ENCODE peak calls at places on chromosomes 1 and 21, in ten cellular contexts. N is Calu3; G is GM20000; K is mammary epithelial cell; W is fibroblast of mammary gland; U is astrocyte of the cerebellum; P is A549; S is CD8-positive, alpha-beta T cell; T is choroid plexus epithelial cell; R is IMR-90. Y is an unnamed sample.
A peak's percentile ranks its signal among the peaks of the same experiment; 100 is the strongest.

GRCh38 chr1:230684146-230684545 is 29.8 kb downstream of the AGT start:
- DNase-seq in G (no peak), S (no peak), K (peak; percentile 70), W (no peak), P (no peak), U (no peak), R (no peak), T (no peak), N (peak; percentile 85), Y (no peak)

GRCh38 chr1:228341450-228341813 is 65.2 kb downstream of the TRIM11 start:
- DNase-seq in G (no peak), K (no peak), R (no peak), P (no peak), S (no peak), W (no peak), T (no peak), N (no peak), U (no peak), Y (no peak)

GRCh38 chr1:19786988-19787423 is 12.7 kb downstream of the TMCO4 start:
- DNase-seq in P (no peak), N (peak; percentile 58), W (no peak), U (no peak), R (no peak), G (no peak), K (no peak), T (no peak), S (no peak), Y (no peak)

GRCh38 chr1:27509127-27510080 is 19.4 kb upstream of the WASF2 start:
- DNase-seq in G (no peak), W (no peak), N (no peak), R (no peak), K (no peak), T (no peak), S (no peak), U (no peak), P (no peak), Y (no peak)

GRCh38 chr1:70361727-70362413 is 7.3 kb upstream of the ANKRD13C start:
- DNase-seq in P (peak; percentile 3), W (peak; percentile 54), G (no peak), T (peak; percentile 72), R (peak; percentile 73), N (no peak), U (peak; percentile 44), S (no peak), K (no peak), Y (no peak)

GRCh38 chr21:35573472-35574389 is 486.6 kb downstream of the SETD4 start:
- DNase-seq in G (no peak), W (peak; percentile 53), R (peak; percentile 69), U (no peak), S (no peak), K (no peak), P (no peak), N (no peak), T (no peak), Y (no peak)

GRCh38 chr1:111507411-111508201 is 4.2 kb upstream of the ADORA3 start:
- DNase-seq in T (peak; percentile 64), P (no peak), K (peak; percentile 60), N (peak; percentile 38), W (peak; percentile 55), U (no peak), R (peak; percentile 55), S (peak; percentile 79), G (peak; percentile 68), Y (peak; percentile 61)

GRCh38 chr1:114828251-114828650 is 26.4 kb upstream of the SYCP1 start:
- DNase-seq in P (no peak), S (no peak), N (no peak), U (no peak), W (peak; percentile 29), G (no peak), T (peak; percentile 22), K (peak; percentile 82), R (peak; percentile 1), Y (no peak)

GRCh38 chr1:154714638-154715037 is 106.7 kb upstream of the ADAR start:
- DNase-seq in W (peak; percentile 49), N (peak; percentile 72), G (no peak), S (no peak), U (no peak), P (peak; percentile 73), T (peak; percentile 42), R (peak; percentile 10), K (peak; percentile 12), Y (no peak)

GRCh38 chr1:108320851-108321250 is 77.0 kb upstream of the NBPF4 start:
- DNase-seq in N (no peak), R (no peak), T (no peak), K (no peak), W (no peak), U (no peak), G (no peak), S (no peak), P (no peak), Y (no peak)

GRCh38 chr1:108314815-108315214 is 70.9 kb upstream of the NBPF4 start:
- DNase-seq in S (no peak), U (no peak), R (no peak), T (no peak), K (no peak), G (no peak), N (no peak), P (no peak), W (no peak), Y (no peak)

DNA sequence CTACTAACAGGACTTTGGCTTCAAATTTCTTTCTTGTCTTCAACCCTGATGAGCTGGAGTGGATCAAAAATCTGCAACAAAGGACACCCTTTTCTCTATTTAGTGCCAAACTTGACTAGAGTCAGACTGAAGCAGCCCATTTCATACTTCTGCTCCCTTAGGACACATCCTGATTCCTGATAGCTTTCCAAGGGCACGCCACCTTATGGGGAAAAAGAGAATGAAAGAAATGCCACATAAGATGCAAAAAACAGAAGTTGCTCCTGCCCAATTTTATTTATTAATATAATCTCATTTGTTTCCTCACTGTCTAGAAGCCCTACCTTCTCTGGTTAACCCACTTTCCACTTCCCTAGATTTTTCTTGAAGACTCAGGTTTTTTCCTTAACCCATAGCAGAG is 72.7 kb upstream of the NBPF4 start:
- DNase-seq in W (peak; percentile 15), S (no peak), N (peak; percentile 1), P (peak; percentile 14), R (peak; percentile 4), U (no peak), K (peak; percentile 9), T (peak; percentile 9), G (no peak), Y (no peak)
- TF ChIP-seq CTCF in W (peak; percentile 32), S (no peak), N (no peak), P (peak; percentile 24), R (peak; percentile 28), U (no peak), K (peak; percentile 45), T (peak; percentile 36), G (no peak), Y (no peak)

DNA sequence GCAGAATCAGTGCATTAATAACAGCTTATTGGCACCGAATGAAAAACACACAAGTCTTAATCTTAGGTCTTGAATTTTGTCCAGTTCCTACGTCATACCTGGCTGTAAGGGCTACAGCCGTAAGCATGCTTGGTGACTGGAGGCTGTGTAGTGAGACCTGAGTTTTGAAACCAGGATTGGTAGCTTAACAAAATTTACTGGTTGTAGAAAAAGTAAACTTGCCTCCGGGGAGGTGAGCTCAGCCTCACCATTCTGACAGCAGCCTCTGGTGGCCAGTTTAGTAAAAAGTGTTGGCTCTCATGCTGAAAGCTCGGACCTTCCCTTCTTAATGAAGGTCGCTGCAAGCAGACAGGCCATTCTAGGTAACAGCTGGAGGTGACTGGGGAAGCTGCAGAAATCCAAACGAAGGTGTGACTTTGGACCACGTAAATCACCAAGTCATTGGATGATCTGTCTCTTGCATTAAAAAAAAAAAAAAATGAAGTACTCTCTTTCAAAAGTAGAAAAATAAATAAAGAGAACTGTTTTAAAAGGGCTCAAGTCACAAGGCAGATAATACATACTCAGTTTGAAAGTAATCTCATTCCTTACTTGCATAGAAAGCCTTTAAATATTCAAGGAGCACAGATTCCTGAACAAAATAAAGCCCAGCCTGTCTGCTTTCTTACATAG is 48.8 kb downstream of the HLCS start:
- DNase-seq in U (no peak), G (no peak), P (peak; percentile 84), R (peak; percentile 75), W (peak; percentile 59), K (no peak), S (no peak), T (peak; percentile 79), N (peak; percentile 39), Y (no peak)
- TF ChIP-seq CTCF in U (peak; percentile 89), G (no peak), P (peak; percentile 67), R (peak; percentile 82), W (peak; percentile 68), K (peak; percentile 41), S (no peak), T (peak; percentile 96), N (no peak), Y (no peak)

DNA sequence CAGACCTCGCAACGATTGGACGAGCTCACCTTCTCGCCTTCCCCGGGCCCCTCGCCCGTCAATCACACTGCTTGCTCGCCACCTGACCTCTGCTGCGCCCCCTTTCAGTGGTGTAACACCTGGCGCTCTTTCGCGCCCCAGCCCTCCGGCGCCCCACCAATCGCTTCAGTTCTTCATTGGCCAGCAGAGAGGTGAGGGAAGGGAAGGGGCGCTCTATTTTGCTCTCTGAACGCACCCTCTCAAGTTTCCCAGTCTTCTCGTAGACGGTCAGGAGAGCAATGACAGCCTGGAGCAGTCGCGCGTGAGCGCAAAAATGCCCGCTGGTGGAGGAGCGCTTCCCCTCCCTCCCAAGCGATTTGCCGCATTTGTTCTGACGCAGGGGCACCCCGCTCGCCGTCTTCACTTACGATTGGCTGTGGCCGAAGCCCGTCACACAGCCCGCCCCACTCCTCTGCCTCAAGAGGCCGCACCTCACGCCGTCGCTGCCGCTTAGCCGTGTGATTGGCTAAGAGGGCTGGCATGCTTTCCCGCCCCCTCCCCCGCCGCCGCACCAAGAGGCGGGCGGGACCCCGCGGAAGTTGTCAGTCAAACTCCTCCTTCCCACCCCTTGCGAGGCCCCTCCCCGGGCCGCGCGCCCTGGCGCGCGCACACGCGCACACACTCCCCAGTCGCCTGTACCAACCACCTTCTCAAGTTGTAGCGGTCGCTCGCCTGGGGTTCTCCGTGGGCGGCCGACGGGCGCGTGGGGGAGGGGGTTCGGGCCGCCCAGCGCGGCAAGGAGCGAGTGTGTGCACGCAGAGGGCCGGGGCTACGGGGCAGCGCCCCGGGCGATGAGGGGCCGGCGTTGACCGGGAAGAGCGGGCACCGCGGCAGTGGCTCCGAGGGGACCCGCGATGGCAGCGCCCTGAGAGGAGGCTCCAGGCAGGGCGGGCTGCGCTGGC is at the start of gene PPP2R5A:
- DNase-seq in T (peak; percentile 100), W (peak; percentile 98), R (peak; percentile 99), G (peak; percentile 97), P (peak; percentile 100), N (peak; percentile 99), K (peak; percentile 99), U (peak; percentile 98), S (peak; percentile 99), Y (peak; percentile 98)
- TF ChIP-seq CTCF in T (peak; percentile 20), W (no peak), R (peak; percentile 3), G (peak; percentile 33), P (peak; percentile 46), N (no peak), K (no peak), U (peak; percentile 18), S (no peak), Y (peak; percentile 38)

DNA sequence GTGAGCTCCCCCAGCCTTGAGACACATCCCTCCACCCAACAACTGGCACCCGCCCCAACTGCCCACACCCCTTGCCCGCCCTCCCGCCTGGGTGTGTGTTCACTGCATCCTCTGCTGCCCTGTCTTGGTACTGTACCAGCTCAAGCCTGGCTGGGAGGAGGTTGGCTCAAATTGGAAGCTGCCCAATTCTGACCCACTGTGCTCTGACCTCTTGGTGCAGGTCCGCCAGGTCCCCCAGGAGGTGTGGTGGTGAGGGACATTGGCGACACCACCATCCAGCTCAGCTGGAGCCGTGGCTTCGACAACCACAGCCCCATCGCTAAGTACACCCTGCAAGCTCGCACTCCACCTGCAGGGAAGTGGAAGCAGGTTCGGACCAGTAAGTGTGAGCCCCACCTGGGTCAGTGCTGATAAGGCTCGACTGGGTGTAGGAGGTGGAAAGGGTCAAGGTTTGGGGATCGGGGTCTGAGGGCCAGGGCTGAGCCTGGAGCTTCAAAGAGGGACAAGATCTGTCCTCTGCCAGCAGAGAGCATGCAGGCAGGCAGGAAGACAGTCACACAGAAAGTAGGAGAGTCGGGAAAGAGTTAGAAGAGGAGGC is 17.9 kb downstream of the TMEM81 start:
- DNase-seq in G (no peak), N (no peak), W (no peak), T (peak; percentile 10), R (no peak), P (no peak), U (no peak), S (no peak), K (no peak), Y (no peak)
- TF ChIP-seq CTCF in G (no peak), N (no peak), W (no peak), T (peak; percentile 32), R (peak; percentile 2), P (no peak), U (no peak), S (no peak), K (no peak), Y (no peak)